ENCODE peak calls at places on chromosomes 11 and 22, in seven cellular contexts. O is left lung, Z is A549, M is psoas muscle, E is upper lobe of left lung, Q is uterus, V is neural progenitor cell. X is an unnamed sample.

GRCh38 chr11:36130401-36130800 is 158.8 kb downstream of the COMMD9 start:
- DNase-seq in O (no peak), Z (no peak), M (no peak), E (no peak), Q (no peak), V (no peak), X (no peak)

GRCh38 chr11:45332486-45332934 is 46.4 kb upstream of the SYT13 start:
- DNase-seq in O (no peak), Z (peak; percentile 29), M (no peak), E (no peak), Q (peak; percentile 52), V (peak; percentile 62), X (peak; percentile 67)

GRCh38 chr22:23402275-23403151 is 177.6 kb downstream of the IGLL1 start:
- DNase-seq in O (peak; percentile 62), Z (peak; percentile 82), M (peak; percentile 54), E (peak; percentile 94), Q (no peak), V (peak; percentile 93), X (peak; percentile 90)

GRCh38 chr11:23212829-23213228 is 352.6 kb upstream of the CCDC179 start:
- DNase-seq in O (no peak), Z (no peak), M (no peak), E (no peak), Q (no peak), V (no peak), X (no peak)

GRCh38 chr11:54927704-54928103 is 221.1 kb downstream of the OR4A5 start:
- DNase-seq in O (no peak), Z (no peak), M (no peak), E (no peak), Q (no peak), V (no peak), X (no peak)

GRCh38 chr11:123450593-123450992 is 20.5 kb downstream of the GRAMD1B start:
- DNase-seq in O (no peak), Z (no peak), M (no peak), E (no peak), Q (no peak), V (no peak), X (no peak)

GRCh38 chr11:1260023-1260501 is 37.2 kb downstream of the MUC5B start:
- DNase-seq in O (no peak), Z (peak; percentile 76), M (peak; percentile 67), E (peak; percentile 89), Q (no peak), V (no peak), X (no peak)

GRCh38 chr22:43274595-43275240 is 68.5 kb downstream of the SCUBE1 start:
- DNase-seq in O (no peak), Z (no peak), M (no peak), E (no peak), Q (no peak), V (no peak), X (no peak)

GRCh38 chr11:115501895-115502589 is 2.2 kb downstream of the CADM1 start:
- DNase-seq in O (no peak), Z (no peak), M (no peak), E (no peak), Q (no peak), V (peak; percentile 53), X (peak; percentile 44)

GRCh38 chr11:44931466-44931865 is 19.2 kb downstream of the TP53I11 start:
- DNase-seq in O (no peak), Z (no peak), M (no peak), E (no peak), Q (no peak), V (peak; percentile 42), X (no peak)

GRCh38 chr22:42680648-42681047 is 31.5 kb upstream of the CYB5R3 start:
- DNase-seq in O (no peak), Z (peak; percentile 65), M (no peak), E (no peak), Q (peak; percentile 67), V (no peak), X (peak; percentile 94)

GRCh38 chr22:21624120-21624879 is 5.5 kb downstream of the YDJC start:
- DNase-seq in O (no peak), Z (peak; percentile 31), M (peak; percentile 67), E (no peak), Q (no peak), V (peak; percentile 76), X (peak; percentile 18)

GRCh38 chr11:79626135-79626748 is 185.4 kb upstream of the TENM4 start:
- DNase-seq in O (no peak), Z (no peak), M (no peak), E (no peak), Q (no peak), V (no peak), X (no peak)
- H3K27ac ChIP-seq in O (no peak overlapping the region), Z (no peak overlapping the region), M (no peak overlapping the region), E (no peak overlapping the region), Q (no peak overlapping the region), V (no peak overlapping the region), X (no peak overlapping the region)

DNA sequence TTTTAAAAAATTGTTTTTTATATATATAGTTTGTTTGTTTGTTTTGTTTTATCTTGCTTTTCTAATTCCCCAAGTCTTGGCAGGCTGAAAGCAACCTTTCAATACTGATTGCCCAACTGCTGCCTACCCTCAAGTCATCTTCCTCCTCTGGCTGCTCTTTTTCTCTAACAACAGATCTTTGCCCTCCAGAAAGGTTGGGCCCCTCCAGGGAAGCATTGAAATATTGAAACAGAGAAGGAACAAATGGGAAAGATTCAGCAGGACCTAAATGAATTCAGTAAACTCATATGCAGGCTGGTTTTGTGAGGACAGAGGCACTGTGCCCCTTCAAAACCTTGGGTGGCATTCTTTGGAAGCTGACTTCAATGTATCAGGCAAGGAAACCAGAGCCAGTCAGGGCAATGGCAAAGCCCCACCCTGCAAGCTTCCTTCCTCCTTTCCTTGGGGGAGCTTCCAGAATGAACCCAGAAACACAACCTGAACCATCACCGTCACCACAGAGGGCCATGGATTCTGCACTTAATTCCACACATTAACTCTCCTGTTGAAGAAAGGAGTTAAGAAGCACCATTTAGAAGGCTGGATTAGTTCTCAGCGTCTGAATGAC is 815 bp upstream of the MS4A6A start:
- DNase-seq in O (peak; percentile 54), Z (no peak), M (no peak), E (no peak), Q (no peak), V (peak; percentile 14), X (no peak)
- H3K4me1 ChIP-seq in O (no peaks in the 10 kb centered on the region), Z (no peaks in the 10 kb centered on the region), M (no peaks in the 10 kb centered on the region), E (no peaks in the 10 kb centered on the region), Q (no peaks in the 10 kb centered on the region), V (peaks cover 17% of the 10 kb centered on the region), X (no peaks in the 10 kb centered on the region)

GRCh38 chr11:11661356-11662040 is 39.7 kb upstream of the GALNT18 start:
- DNase-seq in O (no peak), Z (no peak), M (no peak), E (no peak), Q (no peak), V (no peak), X (no peak)

GRCh38 chr11:11662578-11662977 is 40.8 kb upstream of the GALNT18 start:
- DNase-seq in O (no peak), Z (no peak), M (no peak), E (no peak), Q (no peak), V (no peak), X (no peak)

GRCh38 chr11:11657101-11657935 is 35.5 kb upstream of the GALNT18 start:
- DNase-seq in O (no peak), Z (no peak), M (no peak), E (no peak), Q (no peak), V (no peak), X (no peak)

GRCh38 chr11:11660351-11660750 is 38.5 kb upstream of the GALNT18 start:
- DNase-seq in O (no peak), Z (no peak), M (no peak), E (no peak), Q (no peak), V (no peak), X (no peak)

GRCh38 chr11:11659567-11660341 is 37.9 kb upstream of the GALNT18 start:
- DNase-seq in O (no peak), Z (peak; percentile 14), M (no peak), E (no peak), Q (no peak), V (no peak), X (no peak)
- TF ChIP-seq CTCF in O (no peak), Z (peak; percentile 18), M (no peak), E (no peak), Q (no peak), V (peak; percentile 37), X (no peak)

DNA sequence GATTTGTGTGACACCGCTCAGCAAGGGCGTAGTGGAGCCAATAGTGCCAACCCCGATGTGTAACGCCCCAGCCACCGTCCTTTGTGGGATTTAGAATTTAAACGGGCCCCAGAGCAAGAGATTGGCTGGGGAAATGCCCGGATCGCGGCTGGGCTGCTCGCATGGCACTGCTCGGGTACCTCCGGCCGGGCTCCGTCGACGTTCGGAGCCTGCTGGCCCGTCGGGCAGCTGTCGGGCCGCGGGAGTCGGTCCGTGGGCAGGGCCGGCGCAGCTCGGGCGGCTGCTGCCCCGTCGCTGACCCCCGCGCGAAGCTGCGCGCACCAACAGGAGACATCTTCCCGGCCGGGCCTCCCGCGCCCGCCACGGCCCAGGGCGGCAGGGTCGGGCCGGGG is 1.4 kb upstream of the KDM2A start:
- DNase-seq in O (peak; percentile 41), Z (no peak), M (peak; percentile 70), E (peak; percentile 91), Q (peak; percentile 36), V (peak; percentile 62), X (peak; percentile 52)
- H3K27ac ChIP-seq in O (peak overlapping the region; percentile 97), Z (peak overlapping the region; percentile 100), M (peak overlapping the region; percentile 99), E (peak overlapping the region; percentile 100), Q (peak overlapping the region; percentile 99), V (no peak overlapping the region), X (peak overlapping the region; percentile 53)

GRCh38 chr11:41451011-41451410 is 8.4 kb downstream of the LRRC4C start:
- DNase-seq in O (no peak), Z (no peak), M (no peak), E (no peak), Q (no peak), V (no peak), X (no peak)
- H3K4me1 ChIP-seq in O (no peaks in the 10 kb centered on the region), Z (no peaks in the 10 kb centered on the region), M (no peaks in the 10 kb centered on the region), E (no peaks in the 10 kb centered on the region), Q (no peaks in the 10 kb centered on the region), V (peaks cover 4% of the 10 kb centered on the region), X (no peaks in the 10 kb centered on the region)

GRCh38 chr22:44358723-44359440 is 46.1 kb upstream of the SHISAL1 start:
- DNase-seq in O (peak; percentile 26), Z (no peak), M (peak; percentile 31), E (no peak), Q (peak; percentile 29), V (no peak), X (no peak)

GRCh38 chr22:44355688-44356070 is 42.9 kb upstream of the SHISAL1 start:
- DNase-seq in O (peak; percentile 11), Z (no peak), M (peak; percentile 5), E (no peak), Q (peak; percentile 19), V (no peak), X (no peak)

GRCh38 chr22:44357962-44358553 is 45.3 kb upstream of the SHISAL1 start:
- DNase-seq in O (peak; percentile 21), Z (no peak), M (peak; percentile 46), E (no peak), Q (peak; percentile 77), V (peak; percentile 71), X (no peak)

GRCh38 chr22:44359496-44360110 is 46.9 kb upstream of the SHISAL1 start:
- DNase-seq in O (no peak), Z (no peak), M (peak; percentile 40), E (no peak), Q (peak; percentile 20), V (no peak), X (no peak)

GRCh38 chr22:44357296-44357961 is 44.7 kb upstream of the SHISAL1 start:
- DNase-seq in O (peak; percentile 17), Z (no peak), M (peak; percentile 5), E (no peak), Q (peak; percentile 50), V (peak; percentile 56), X (no peak)
- TF ChIP-seq CTCF in O (no peak), Z (no peak), M (no peak), E (no peak), Q (peak; percentile 31), V (peak; percentile 44), X (peak; percentile 32)

X was measured in cardiac muscle cell.